ENCODE peak calls at places on chromosome 15, in four cellular contexts. M is K562, P is SK-N-SH, W is GM12878. K is an unnamed sample.

GRCh38 chr15:22973286-22973685 is 6.9 kb downstream of the CYFIP1 start:
- DNase-seq in M (no peak), W (peak; percentile 42), P (no peak), K (peak; percentile 67)

GRCh38 chr15:82894971-82895520 is 57.5 kb downstream of the HOMER2 start:
- DNase-seq in P (peak; percentile 72), M (no peak), W (no peak), K (no peak)

GRCh38 chr15:63712828-63713520 is 115.8 kb downstream of the FBXL22 start:
- DNase-seq in W (peak; percentile 30), P (no peak), M (no peak), K (no peak)

GRCh38 chr15:51349156-51349844 is 7.8 kb downstream of the GLDN start:
- DNase-seq in M (no peak), P (no peak), W (no peak), K (no peak)

GRCh38 chr15:42324308-42324707 is 35.0 kb upstream of the CAPN3 start:
- DNase-seq in P (no peak), W (no peak), M (no peak), K (no peak)

GRCh38 chr15:40340038-40340739 is 550 bp downstream of the CCDC9B start:
- DNase-seq in W (no peak), M (no peak), P (peak; percentile 74), K (no peak)

GRCh38 chr15:89002281-89002761 is 85.9 kb upstream of the ABHD2 start:
- DNase-seq in P (peak; percentile 68), W (peak; percentile 36), M (peak; percentile 82), K (peak; percentile 18)

GRCh38 chr15:89362203-89363101 is 27.8 kb upstream of the POLG start:
- DNase-seq in P (peak; percentile 93), W (no peak), M (no peak), K (no peak)

GRCh38 chr15:99441871-99442267 is 123.9 kb upstream of the MEF2A start:
- DNase-seq in M (no peak), P (peak; percentile 19), W (no peak), K (no peak)

DNA sequence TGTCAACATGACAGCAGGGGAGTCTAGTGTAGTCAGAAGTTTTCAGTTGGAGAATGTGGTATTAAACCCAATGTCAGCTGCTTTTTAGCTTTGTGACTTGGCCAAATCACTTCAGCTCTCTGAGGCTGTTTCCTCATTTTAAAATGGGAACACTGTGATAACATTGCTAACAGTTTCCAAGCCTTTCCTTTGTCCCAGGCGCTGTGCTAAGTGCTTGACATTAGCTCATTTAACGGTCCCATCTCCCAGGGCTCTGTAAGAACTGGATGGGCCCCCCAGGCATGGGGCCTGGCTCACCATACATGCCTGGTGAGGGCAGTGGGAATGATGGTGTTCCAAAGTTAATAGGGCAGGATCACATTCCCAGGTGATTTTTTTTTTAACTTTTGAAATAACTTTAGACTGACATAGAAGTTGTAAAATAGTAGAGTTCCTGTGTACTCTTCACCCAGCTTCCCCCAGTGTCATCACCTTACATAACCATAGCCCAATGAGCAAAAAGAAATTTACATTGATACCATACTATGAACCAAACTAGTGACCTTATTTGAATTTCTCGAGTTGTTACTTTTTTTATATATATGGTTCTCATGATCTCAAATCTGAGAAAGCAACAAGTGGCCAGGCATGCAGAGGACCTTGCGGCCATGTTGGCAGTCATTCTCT is 7.7 kb downstream of the RASL12 start:
- DNase-seq in W (no peak), M (no peak), P (no peak), K (no peak)
- TF ChIP-seq NFIC in W (no peak), M (no peak), P (no peak), K (no peak)

GRCh38 chr15:62524848-62525247 is 359.8 kb upstream of the C2CD4B start:
- DNase-seq in P (no peak), M (no peak), W (no peak), K (no peak)

GRCh38 chr15:62521396-62521795 is 356.3 kb upstream of the C2CD4B start:
- DNase-seq in P (no peak), M (no peak), W (no peak), K (no peak)

GRCh38 chr15:62517541-62517940 is 352.5 kb upstream of the C2CD4B start:
- DNase-seq in M (no peak), W (no peak), P (no peak), K (no peak)

GRCh38 chr15:62515696-62516395 is 350.8 kb upstream of the C2CD4B start:
- DNase-seq in P (no peak), W (no peak), M (no peak), K (no peak)

DNA sequence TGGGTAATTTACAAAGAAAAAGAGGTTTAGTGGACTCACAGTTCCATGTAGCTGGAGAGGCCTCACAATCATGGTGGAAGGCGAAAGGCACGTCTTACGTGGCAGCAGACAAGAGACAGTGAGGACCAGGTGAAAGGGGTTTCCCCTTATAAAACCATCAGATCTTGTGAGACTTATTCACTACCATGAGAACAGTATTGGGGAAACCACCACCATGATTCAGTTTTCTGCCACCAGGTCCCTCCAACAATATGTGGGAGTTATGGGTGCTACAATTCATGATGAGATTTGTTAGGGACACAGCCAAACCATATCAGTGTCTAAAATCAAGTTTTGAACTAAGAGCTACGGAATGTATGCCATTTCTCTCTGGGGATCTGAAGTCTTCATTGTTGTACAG is 354.8 kb upstream of the C2CD4B start:
- DNase-seq in P (no peak), W (no peak), M (no peak), K (no peak)
- TF ChIP-seq NFIC in P (no peak), W (no peak), M (no peak), K (no peak)

DNA sequence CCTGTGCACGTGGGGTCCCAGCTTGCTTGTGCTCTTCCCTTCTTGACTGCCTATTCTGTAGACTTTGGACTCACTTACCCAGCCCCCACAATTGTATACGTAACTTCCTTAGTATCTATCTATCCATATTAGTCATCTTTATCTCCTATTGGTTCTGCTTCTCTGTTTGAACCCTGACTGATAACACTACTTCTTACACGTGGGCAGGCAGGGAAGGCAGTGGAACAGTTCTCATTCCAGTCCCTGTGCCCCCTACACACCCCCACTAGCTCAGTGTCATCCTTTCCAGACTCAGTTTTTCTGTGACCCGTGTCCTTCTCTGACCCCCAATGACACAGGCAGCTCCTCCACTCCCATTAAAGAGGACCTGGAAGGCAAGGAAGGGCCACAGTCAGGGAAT is 74.2 kb upstream of the FBN1 start:
- DNase-seq in P (no peak), M (no peak), W (no peak), K (no peak)
- TF ChIP-seq NFIC in P (no peak), M (no peak), W (no peak), K (no peak)

GRCh38 chr15:62389887-62390792 is 225.1 kb upstream of the C2CD4B start:
- DNase-seq in W (no peak), M (peak; percentile 87), P (peak; percentile 94), K (peak; percentile 52)
- TF ChIP-seq NFIC in W (no peak), M (peak; percentile 22), P (no peak), K (no peak)

DNA sequence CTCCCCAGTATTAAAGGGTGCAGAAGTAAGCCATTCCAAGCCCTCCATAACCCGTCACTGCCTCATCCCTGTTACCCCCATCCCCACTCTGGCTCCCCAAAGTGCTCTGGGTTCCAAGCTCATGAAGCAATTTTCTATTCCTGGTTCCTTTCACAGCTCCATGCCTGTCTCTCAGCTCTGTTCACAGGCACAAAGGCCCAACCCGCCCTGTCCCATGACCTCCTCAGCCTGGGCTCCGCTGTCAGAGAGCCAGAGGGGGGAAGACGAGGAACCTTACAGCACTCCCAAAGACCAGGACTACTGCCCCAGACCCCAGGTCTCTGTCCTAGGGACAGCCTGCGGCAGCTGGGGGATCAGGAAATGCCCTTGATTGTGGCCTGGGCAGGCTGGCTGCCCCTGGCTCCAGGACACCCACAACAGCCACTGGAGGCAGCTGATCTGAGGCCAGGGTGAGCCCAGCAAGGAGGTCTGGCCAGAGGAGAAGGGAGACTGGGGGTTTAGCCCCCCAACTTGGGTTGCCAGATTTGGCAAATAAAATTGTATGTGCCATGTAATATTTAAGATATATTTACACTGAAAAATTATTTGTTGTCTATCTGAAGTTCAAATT is 43.2 kb upstream of the LINGO1 start:
- DNase-seq in W (no peak), P (no peak), M (no peak), K (no peak)
- TF ChIP-seq NFIC in W (no peak), P (no peak), M (no peak), K (no peak)

GRCh38 chr15:71777216-71777943 is 33.0 kb upstream of the NR2E3 start:
- DNase-seq in M (no peak), W (no peak), P (no peak), K (no peak)
- TF ChIP-seq NFIC in M (no peak), W (no peak), P (no peak), K (no peak)